ENCODE peak calls at places on chromosomes 16 and 17, in nine cellular contexts. E, Z, O, G, B, V, C, N and J are unnamed samples.

GRCh38 chr16:48158296-48158695 is 2.5 kb upstream of the ABCC12 start:
- DNase-seq in V (peak; percentile 41), N (peak; percentile 22), G (peak; percentile 16), B (peak; percentile 95), C (peak; percentile 49), E (peak; percentile 66), O (peak; percentile 34), Z (peak; percentile 60), J (peak; percentile 74)

GRCh38 chr16:10308305-10309193 is 77.3 kb upstream of the ATF7IP2 start:
- DNase-seq in Z (no peak), B (peak; percentile 19), N (no peak), O (no peak), C (no peak), G (no peak), V (no peak), E (no peak), J (no peak)

GRCh38 chr17:71986886-71987285 is 133.9 kb upstream of the SOX9 start:
- DNase-seq in G (no peak), O (no peak), C (no peak), Z (no peak), V (no peak), N (no peak), E (no peak), B (no peak), J (no peak)

GRCh38 chr17:76279742-76280287 is 14.7 kb downstream of the UBALD2 start:
- DNase-seq in N (no peak), E (no peak), B (no peak), O (no peak), Z (no peak), C (no peak), G (no peak), V (no peak), J (no peak)

GRCh38 chr17:69975808-69976207 is 99.2 kb upstream of the KCNJ16 start:
- DNase-seq in V (no peak), B (no peak), C (no peak), G (no peak), O (no peak), Z (no peak), N (no peak), E (no peak), J (no peak)

GRCh38 chr16:82040296-82040695 is 5.2 kb downstream of the HSD17B2 start:
- DNase-seq in G (no peak), C (no peak), N (no peak), O (no peak), E (no peak), V (no peak), Z (no peak), B (no peak), J (no peak)

GRCh38 chr16:1583180-1583579 is 28.7 kb downstream of the IFT140 start:
- DNase-seq in N (no peak), V (no peak), Z (no peak), C (no peak), G (no peak), B (no peak), O (no peak), E (no peak), J (no peak)

GRCh38 chr17:4549781-4550533 is 5.2 kb downstream of the MYBBP1A start:
- DNase-seq in E (no peak), Z (no peak), B (no peak), G (no peak), V (no peak), C (no peak), O (no peak), N (no peak), J (no peak)

GRCh38 chr17:64441772-64442549 is 7.0 kb upstream of the MILR1 start:
- DNase-seq in C (peak; percentile 81), B (peak; percentile 89), O (no peak), Z (no peak), V (no peak), E (peak; percentile 15), N (peak; percentile 79), G (no peak), J (peak; percentile 23)

GRCh38 chr16:2163211-2163881 is 7.8 kb downstream of the TRAF7 start:
- DNase-seq in E (no peak), O (no peak), C (no peak), N (no peak), Z (no peak), B (no peak), G (no peak), V (no peak), J (no peak)

GRCh38 chr17:81911277-81911961 is at the start of gene PCYT2:
- DNase-seq in O (peak; percentile 89), G (peak; percentile 88), C (peak; percentile 85), Z (peak; percentile 85), V (peak; percentile 48), N (peak; percentile 87), B (peak; percentile 74), E (peak; percentile 95), J (no peak)

GRCh38 chr17:50475362-50475761 is 3.3 kb upstream of the RSAD1 start:
- DNase-seq in C (no peak), V (no peak), N (no peak), O (no peak), Z (no peak), B (no peak), E (no peak), G (no peak), J (no peak)

GRCh38 chr17:1997587-1998425 is 27.3 kb downstream of the RTN4RL1 start:
- DNase-seq in B (no peak), Z (no peak), O (no peak), N (no peak), E (peak; percentile 44), V (no peak), G (no peak), C (no peak), J (no peak)

GRCh38 chr17:79799538-79800324 is 2.9 kb upstream of the CBX8 start:
- DNase-seq in G (no peak), N (no peak), Z (no peak), C (no peak), O (no peak), E (peak; percentile 42), V (no peak), B (no peak), J (no peak)

GRCh38 chr17:42279776-42280630 is 3.8 kb upstream of the STAT5B start:
- DNase-seq in G (no peak), N (no peak), Z (no peak), B (no peak), O (no peak), E (no peak), V (no peak), C (no peak), J (no peak)

GRCh38 chr17:7107795-7108559 is 6.6 kb downstream of the ASGR2 start:
- DNase-seq in N (no peak), Z (no peak), G (no peak), V (no peak), E (no peak), O (no peak), C (no peak), B (no peak), J (no peak)

GRCh38 chr17:48373130-48373844 is 56.7 kb downstream of the SKAP1 start:
- DNase-seq in G (no peak), N (no peak), B (no peak), V (no peak), C (no peak), O (no peak), E (no peak), Z (no peak), J (no peak)

GRCh38 chr17:50764860-50765259 is 2.5 kb downstream of the ANKRD40CL start:
- DNase-seq in V (no peak), O (no peak), C (no peak), B (no peak), G (no peak), E (no peak), N (no peak), Z (no peak), J (no peak)

GRCh38 chr17:82320956-82321927 is 3.8 kb upstream of the CD7 start:
- DNase-seq in Z (peak; percentile 50), V (no peak), B (peak; percentile 27), N (no peak), G (peak; percentile 65), E (peak; percentile 36), O (peak; percentile 81), C (peak; percentile 16), J (no peak)

GRCh38 chr17:72518810-72519597 is 398.2 kb downstream of the SOX9 start:
- DNase-seq in O (no peak), G (no peak), N (no peak), Z (no peak), B (no peak), V (no peak), E (no peak), C (no peak), J (no peak)

GRCh38 chr16:89018605-89019158 is 41.7 kb upstream of the CBFA2T3 start:
- DNase-seq in C (no peak), O (no peak), Z (no peak), E (no peak), G (no peak), N (no peak), V (no peak), B (peak; percentile 26), J (no peak)

GRCh38 chr16:57994778-57995177 is 5.7 kb downstream of the ZNF319 start:
- DNase-seq in N (peak; percentile 39), Z (no peak), O (peak; percentile 26), C (peak; percentile 50), B (peak; percentile 51), E (peak; percentile 77), V (no peak), G (no peak), J (no peak)

GRCh38 chr16:69035375-69035774 is 70.1 kb upstream of the HAS3 start:
- DNase-seq in B (no peak), O (no peak), C (no peak), N (peak; percentile 28), E (no peak), G (no peak), V (no peak), Z (no peak), J (no peak)